ENCODE peak calls at places on chromosomes 2 and 18, in ten cellular contexts. T is progenitor cell of endocrine pancreas; R is GM03348; I is right cardiac atrium; U is HFF-Myc; L is astrocyte of the spinal cord; F is naive B cell; E is CD8-positive, alpha-beta T cell; O is spleen; W is activated CD4-positive, alpha-beta T cell treated with anti-CD3 and anti-CD28 coated beads, Interleukin-2, amount 10 ng/mL, durations not matched to agents 7 days and 5 days. N is an unnamed sample.

GRCh38 chr18:12531747-12532146 is 124.0 kb downstream of the PRELID3A start:
- DNase-seq in F (no peak), E (no peak), U (no peak), R (no peak), I (no peak), O (no peak), T (no peak), W (no peak), L (no peak), N (no peak)

GRCh38 chr2:19336781-19337180 is 21.6 kb downstream of the OSR1 start:
- DNase-seq in O (no peak), I (no peak), W (no peak), T (no peak), U (no peak), R (no peak), F (no peak), L (no peak), E (no peak), N (no peak)

GRCh38 chr2:81171447-81171846 is 866.9 kb upstream of the LRRTM1 start:
- DNase-seq in I (no peak), E (no peak), U (no peak), L (no peak), W (no peak), R (no peak), O (no peak), F (no peak), T (no peak), N (no peak)

GRCh38 chr2:80164375-80164774 is 140.2 kb downstream of the LRRTM1 start:
- DNase-seq in O (no peak), W (no peak), L (no peak), I (no peak), R (no peak), T (no peak), U (no peak), E (no peak), F (no peak), N (no peak)

GRCh38 chr2:217943379-217944321 is 59.1 kb downstream of the TNS1 start:
- DNase-seq in E (no peak), L (peak), I (peak), W (peak), O (peak), T (peak), F (no peak), R (peak), U (no peak), N (no peak)

GRCh38 chr2:7032371-7032770 is 115.2 kb downstream of the RNF144A start:
- DNase-seq in O (no peak), W (no peak), E (no peak), L (no peak), R (no peak), F (no peak), T (no peak), U (no peak), I (no peak), N (no peak)

GRCh38 chr2:232535761-232536530 is 3.5 kb upstream of the CHRNG start:
- DNase-seq in F (no peak), T (no peak), I (no peak), E (no peak), U (no peak), R (no peak), W (no peak), O (peak), L (no peak), N (no peak)

GRCh38 chr2:111923271-111923670 is 24.9 kb downstream of the MERTK start:
- DNase-seq in U (peak), R (peak), O (no peak), W (no peak), E (no peak), L (peak), F (no peak), T (no peak), I (no peak), N (peak)

GRCh38 chr2:37625156-37625555 is 46.3 kb downstream of the CDC42EP3 start:
- DNase-seq in E (no peak), F (no peak), R (peak), W (no peak), U (no peak), L (peak), I (no peak), T (no peak), O (no peak), N (no peak)

GRCh38 chr2:166157578-166157977 is 29.8 kb upstream of the SCN1A start:
- DNase-seq in E (no peak), F (no peak), R (no peak), T (no peak), W (no peak), U (no peak), I (no peak), L (no peak), O (no peak), N (no peak)

GRCh38 chr18:54023471-54023870 is 201.0 kb downstream of the MBD2 start:
- DNase-seq in O (no peak), F (no peak), E (no peak), I (no peak), W (no peak), R (peak), T (no peak), L (peak), U (no peak), N (no peak)

GRCh38 chr18:62450546-62451395 is 72.1 kb upstream of the ZCCHC2 start:
- DNase-seq in O (peak), L (peak), R (peak), I (peak), W (no peak), T (no peak), U (peak), E (no peak), F (no peak), N (peak)

GRCh38 chr2:234495076-234495800 is 1.6 kb downstream of the ARL4C start:
- DNase-seq in L (no peak), I (no peak), F (no peak), O (peak), T (peak), R (peak), U (no peak), E (peak), W (peak), N (no peak)

GRCh38 chr2:238158807-238159539 is at the start of gene ERFE:
- DNase-seq in L (no peak), E (peak), U (no peak), F (peak), T (peak), W (peak), O (peak), R (peak), I (no peak), N (no peak)

GRCh38 chr18:11323359-11323819 is 174.0 kb upstream of the PIEZO2 start:
- DNase-seq in I (no peak), T (no peak), L (peak), O (no peak), E (no peak), R (peak), F (no peak), W (no peak), U (peak), N (peak)

GRCh38 chr2:127277028-127277427 is 16.9 kb downstream of the ERCC3 start:
- DNase-seq in O (no peak), E (no peak), W (no peak), L (no peak), F (no peak), R (no peak), I (no peak), T (no peak), U (no peak), N (no peak)

GRCh38 chr2:222302178-222303018 is 3.6 kb upstream of the PAX3 start:
- DNase-seq in W (no peak), E (no peak), O (peak), U (no peak), T (no peak), I (no peak), F (no peak), R (no peak), L (peak), N (no peak)

GRCh38 chr2:188512456-188512855 is 220.8 kb downstream of the GULP1 start:
- DNase-seq in E (no peak), I (no peak), W (no peak), U (peak), F (no peak), R (peak), T (no peak), O (no peak), L (peak), N (peak)

GRCh38 chr2:119645173-119645846 is 33.7 kb upstream of the TMEM177 start:
- DNase-seq in I (no peak), U (no peak), T (no peak), W (no peak), F (no peak), O (no peak), E (no peak), R (peak), L (no peak), N (no peak)

GRCh38 chr18:41938445-41938844 is 16.6 kb upstream of the PIK3C3 start:
- DNase-seq in F (no peak), L (peak), W (no peak), I (no peak), T (no peak), U (peak), E (no peak), O (no peak), R (peak), N (peak)

GRCh38 chr2:175575346-175576258 is 394.1 kb upstream of the ATP5MC3 start:
- DNase-seq in E (no peak), I (no peak), U (no peak), L (no peak), R (no peak), W (no peak), F (peak), T (no peak), O (no peak), N (no peak)

GRCh38 chr2:7943446-7943845 is 738.4 kb upstream of the ID2 start:
- DNase-seq in L (no peak), E (no peak), O (no peak), U (no peak), W (no peak), F (no peak), I (no peak), T (no peak), R (no peak), N (no peak)